ENCODE peak calls at places on chromosomes 5 and 9, in four cellular contexts. V is progenitor cell of endocrine pancreas, M is suprapubic skin, O is fibroblast of lung. C is an unnamed sample.

GRCh38 chr5:35153375-35153932 is 76.8 kb downstream of the PRLR start:
- DNase-seq in V (no peak), O (no peak), M (no peak), C (no peak)

GRCh38 chr9:96523429-96523828 is 73.5 kb downstream of the HABP4 start:
- DNase-seq in M (no peak), V (no peak), O (no peak), C (no peak)

GRCh38 chr9:21935631-21936030 is 58.6 kb downstream of the CDKN2A start:
- DNase-seq in O (no peak), M (no peak), V (no peak), C (no peak)

GRCh38 chr9:124792976-124793594 is 16.2 kb downstream of the OLFML2A start:
- DNase-seq in O (peak; percentile 87), M (no peak), V (no peak), C (no peak)

GRCh38 chr5:83688321-83688720 is 32.3 kb downstream of the HAPLN1 start:
- DNase-seq in V (no peak), M (no peak), O (no peak), C (no peak)

GRCh38 chr5:56183507-56183906 is 49.6 kb downstream of the ANKRD55 start:
- DNase-seq in O (peak; percentile 70), V (no peak), M (no peak), C (no peak)

GRCh38 chr9:113421726-113422125 is 11.2 kb downstream of the C9orf43 start:
- DNase-seq in V (no peak), O (no peak), M (no peak), C (no peak)

GRCh38 chr5:115194671-115195070 is 25.0 kb upstream of the TRIM36 start:
- DNase-seq in O (no peak), V (no peak), M (no peak), C (no peak)

GRCh38 chr5:109885205-109885604 is 195.5 kb downstream of the MAN2A1 start:
- DNase-seq in V (no peak), M (no peak), O (no peak), C (no peak)

GRCh38 chr5:141856030-141856790 is 22.0 kb downstream of the PCDH1 start:
- DNase-seq in O (no peak), V (no peak), M (no peak), C (no peak)

GRCh38 chr9:19160085-19160484 is 32.8 kb upstream of the PLIN2 start:
- DNase-seq in V (no peak), O (no peak), M (no peak), C (no peak)
- TF ChIP-seq CTCF in V (no peak), O (no peak), M (no peak), C (no peak)

GRCh38 chr9:87667164-87667738 is 58.7 kb upstream of the CTSL start:
- DNase-seq in M (no peak), V (no peak), O (no peak), C (no peak)
- TF ChIP-seq CTCF in M (no peak), V (peak; percentile 49), O (peak; percentile 15), C (peak; percentile 51)

DNA sequence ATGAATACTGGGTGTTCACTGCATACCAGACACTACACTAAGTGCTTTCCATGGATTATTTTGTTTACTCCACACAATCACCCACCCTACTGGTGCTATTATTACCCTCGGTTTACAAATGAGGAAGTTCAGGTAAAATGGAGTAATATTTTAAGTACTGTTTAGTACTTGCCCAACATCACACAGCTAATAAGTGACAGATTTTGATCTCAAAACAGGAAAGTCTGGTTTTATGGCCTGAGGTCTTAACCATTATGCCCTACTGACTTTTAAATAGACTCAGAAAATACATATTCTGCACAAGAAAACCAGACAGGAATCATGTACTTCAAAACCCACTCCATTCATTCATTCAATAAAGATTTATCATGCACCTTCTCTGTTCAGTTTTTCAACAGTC is 431.0 kb upstream of the TLE4 start:
- DNase-seq in V (no peak), M (no peak), O (no peak), C (no peak)
- TF ChIP-seq CTCF in V (no peak), M (no peak), O (no peak), C (no peak)

DNA sequence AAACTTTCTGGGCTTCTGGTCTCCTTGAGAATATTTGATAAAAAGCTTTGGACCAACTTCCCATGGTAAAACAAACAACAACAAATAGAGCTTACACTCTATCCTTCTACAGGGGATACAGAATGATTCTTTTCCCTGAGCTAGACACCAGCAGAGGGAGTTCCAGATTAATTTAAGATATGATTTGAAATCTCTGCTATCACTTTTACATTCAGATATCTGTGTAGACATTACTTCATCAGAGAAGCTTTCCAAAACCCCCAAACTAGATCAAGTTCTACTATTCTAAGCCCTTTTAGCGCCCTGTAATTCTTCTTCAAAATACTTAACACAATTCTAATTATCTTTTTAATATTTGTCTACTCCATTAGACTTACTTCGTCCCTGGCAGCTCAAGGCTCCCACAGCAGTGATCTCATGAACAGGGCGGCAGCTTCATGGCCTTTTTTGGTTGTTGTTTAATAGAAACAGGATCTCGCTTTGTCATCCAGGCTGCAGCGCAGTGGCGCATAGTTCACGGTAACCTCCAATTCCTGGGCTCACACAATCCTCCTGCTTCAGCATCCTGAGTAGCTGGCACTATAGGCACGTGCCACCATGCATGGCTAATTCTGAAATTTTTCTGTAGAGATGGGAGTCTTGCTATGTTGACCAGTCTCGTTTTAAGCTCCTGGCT is 938 bp upstream of the GALNT12 start:
- DNase-seq in V (no peak), O (peak; percentile 40), M (peak; percentile 55), C (no peak)
- TF ChIP-seq CTCF in V (peak; percentile 12), O (no peak), M (no peak), C (peak; percentile 46)

DNA sequence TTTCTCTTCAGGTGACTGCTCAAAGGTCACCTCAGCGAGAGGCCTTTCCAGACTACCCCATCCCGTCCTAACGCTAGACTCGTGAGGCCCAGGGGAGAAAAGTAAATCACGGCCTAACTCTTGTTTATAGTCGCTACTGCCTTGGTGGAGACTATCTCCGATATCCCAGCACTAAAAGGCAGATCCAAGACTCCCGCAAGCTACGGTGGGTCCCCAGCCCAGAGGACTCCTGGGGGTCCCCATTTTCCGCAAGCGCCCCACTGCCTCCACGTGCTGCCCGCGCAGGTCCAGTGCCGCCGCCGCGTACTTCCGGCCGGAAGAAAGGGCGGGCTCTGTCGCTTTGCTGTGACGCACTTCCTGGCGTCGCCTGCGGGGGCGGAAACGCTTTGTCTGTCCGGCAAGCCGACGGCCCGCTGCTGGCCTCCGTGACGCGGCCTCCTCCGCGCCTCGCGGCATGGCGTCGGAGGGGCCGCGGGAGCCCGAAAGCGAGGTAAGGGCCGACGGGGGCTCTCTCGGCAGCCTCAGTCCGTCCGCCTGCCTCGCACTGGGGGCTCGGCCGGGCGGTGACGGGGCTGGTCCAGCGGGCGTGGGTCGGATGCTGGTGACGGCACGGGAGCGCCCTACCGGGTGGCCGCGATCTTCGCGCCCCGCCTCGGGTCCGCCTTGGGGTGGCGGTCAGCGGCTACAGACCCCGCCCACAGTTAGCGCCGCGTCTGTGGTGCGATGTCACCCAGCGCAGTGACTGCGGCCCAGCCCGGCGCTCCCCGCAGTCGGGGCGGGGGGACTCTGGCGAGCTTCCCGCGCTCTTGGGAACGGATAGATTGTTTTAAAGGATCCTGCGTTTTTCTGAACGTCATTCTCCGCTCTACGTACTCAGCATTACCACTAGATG is at the start of gene SECISBP2:
- DNase-seq in M (peak; percentile 97), O (peak; percentile 99), V (peak; percentile 85), C (peak; percentile 98)
- TF ChIP-seq CTCF in M (peak; percentile 48), O (peak; percentile 74), V (peak; percentile 84), C (peak; percentile 81)

DNA sequence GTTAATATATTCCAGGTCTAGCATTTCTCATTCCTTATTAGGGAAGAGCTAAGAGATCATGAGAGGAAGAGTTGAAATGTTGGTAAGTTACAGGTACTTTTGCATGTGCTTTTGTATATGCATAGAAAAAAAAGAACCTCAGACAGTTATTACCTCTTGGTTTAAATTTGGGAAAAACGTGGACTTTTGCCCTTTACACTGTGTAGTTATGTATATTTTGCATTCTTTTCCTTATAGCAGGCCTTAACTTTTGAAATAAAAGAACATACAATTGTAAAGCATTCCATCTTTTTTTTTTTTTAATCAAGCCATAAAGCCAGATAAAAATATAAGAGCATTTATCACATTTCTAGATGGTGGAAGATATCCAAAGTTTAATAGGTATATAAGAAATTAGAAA is 61.4 kb downstream of the RIC1 start:
- DNase-seq in M (no peak), V (no peak), O (no peak), C (no peak)
- TF ChIP-seq CTCF in M (no peak), V (no peak), O (no peak), C (no peak)

GRCh38 chr5:164934561-164934960 is 1429.1 kb downstream of the MAT2B start:
- DNase-seq in V (no peak), O (no peak), M (no peak), C (no peak)
- TF ChIP-seq CTCF in V (no peak), O (no peak), M (no peak), C (no peak)